ENCODE peak calls at places on chromosomes 2 and 18, in five cellular contexts. One of them, this sample, is unnamed.

GRCh38 chr2:145530653-145531052 is 1010.7 kb upstream of the ZEB2 start:
- DNase-seq in HCT116: no peak
- DNase-seq in HepG2: no peak
- DNase-seq in SK-N-SH: no peak
- DNase-seq in H1: no peak
- DNase-seq in this sample: no peak

GRCh38 chr2:114010001-114010400 is 120.1 kb downstream of the ACTR3 start:
- DNase-seq in HCT116: no peak
- DNase-seq in HepG2: no peak
- DNase-seq in SK-N-SH: no peak
- DNase-seq in H1: no peak
- DNase-seq in this sample: no peak

GRCh38 chr2:1707771-1708351 is 36.5 kb downstream of the PXDN start:
- DNase-seq in HCT116: no peak
- DNase-seq in HepG2: no peak
- DNase-seq in SK-N-SH: peak
- DNase-seq in H1: peak
- DNase-seq in this sample: no peak

GRCh38 chr2:618005-618404 is 59.2 kb downstream of the TMEM18 start:
- DNase-seq in HCT116: no peak
- DNase-seq in HepG2: no peak
- DNase-seq in SK-N-SH: no peak
- DNase-seq in H1: no peak
- DNase-seq in this sample: no peak

GRCh38 chr2:88170472-88170892 is 336 bp downstream of the THNSL2 start:
- DNase-seq in HCT116: no peak
- DNase-seq in HepG2: no peak
- DNase-seq in SK-N-SH: peak
- DNase-seq in H1: no peak
- DNase-seq in this sample: no peak

GRCh38 chr2:58939388-58939787 is 698.3 kb upstream of the FANCL start:
- DNase-seq in HCT116: no peak
- DNase-seq in HepG2: no peak
- DNase-seq in SK-N-SH: no peak
- DNase-seq in H1: no peak
- DNase-seq in this sample: no peak

GRCh38 chr2:179745615-179746263 is 115.7 kb downstream of the ZNF385B start:
- DNase-seq in HCT116: no peak
- DNase-seq in HepG2: no peak
- DNase-seq in SK-N-SH: no peak
- DNase-seq in H1: no peak
- DNase-seq in this sample: no peak

GRCh38 chr2:80407377-80407776 is 102.8 kb upstream of the LRRTM1 start:
- DNase-seq in HCT116: no peak
- DNase-seq in HepG2: no peak
- DNase-seq in SK-N-SH: no peak
- DNase-seq in H1: no peak
- DNase-seq in this sample: no peak

GRCh38 chr18:49844903-49845302 is 31.6 kb upstream of the ACAA2 start:
- DNase-seq in HCT116: no peak
- DNase-seq in HepG2: no peak
- DNase-seq in SK-N-SH: no peak
- DNase-seq in H1: no peak
- DNase-seq in this sample: no peak

GRCh38 chr2:8159966-8160603 is 521.8 kb upstream of the ID2 start:
- DNase-seq in HCT116: no peak
- DNase-seq in HepG2: peak
- DNase-seq in SK-N-SH: no peak
- DNase-seq in H1: no peak
- DNase-seq in this sample: peak

GRCh38 chr2:136136921-136137320 is 19.0 kb upstream of the CXCR4 start:
- DNase-seq in HCT116: peak
- DNase-seq in HepG2: no peak
- DNase-seq in SK-N-SH: no peak
- DNase-seq in H1: no peak
- DNase-seq in this sample: no peak

GRCh38 chr2:160909781-160910242 is 250.4 kb upstream of the TANK start:
- DNase-seq in HCT116: no peak
- DNase-seq in HepG2: no peak
- DNase-seq in SK-N-SH: no peak
- DNase-seq in H1: no peak
- DNase-seq in this sample: no peak

GRCh38 chr2:102657770-102658169 is 38.4 kb downstream of the SLC9A2 start:
- DNase-seq in HCT116: no peak
- DNase-seq in HepG2: no peak
- DNase-seq in SK-N-SH: no peak
- DNase-seq in H1: no peak
- DNase-seq in this sample: no peak

GRCh38 chr18:23365602-23366001 is 87.5 kb upstream of the RIOK3 start:
- DNase-seq in HCT116: no peak
- DNase-seq in HepG2: no peak
- DNase-seq in SK-N-SH: no peak
- DNase-seq in H1: no peak
- DNase-seq in this sample: no peak

DNA sequence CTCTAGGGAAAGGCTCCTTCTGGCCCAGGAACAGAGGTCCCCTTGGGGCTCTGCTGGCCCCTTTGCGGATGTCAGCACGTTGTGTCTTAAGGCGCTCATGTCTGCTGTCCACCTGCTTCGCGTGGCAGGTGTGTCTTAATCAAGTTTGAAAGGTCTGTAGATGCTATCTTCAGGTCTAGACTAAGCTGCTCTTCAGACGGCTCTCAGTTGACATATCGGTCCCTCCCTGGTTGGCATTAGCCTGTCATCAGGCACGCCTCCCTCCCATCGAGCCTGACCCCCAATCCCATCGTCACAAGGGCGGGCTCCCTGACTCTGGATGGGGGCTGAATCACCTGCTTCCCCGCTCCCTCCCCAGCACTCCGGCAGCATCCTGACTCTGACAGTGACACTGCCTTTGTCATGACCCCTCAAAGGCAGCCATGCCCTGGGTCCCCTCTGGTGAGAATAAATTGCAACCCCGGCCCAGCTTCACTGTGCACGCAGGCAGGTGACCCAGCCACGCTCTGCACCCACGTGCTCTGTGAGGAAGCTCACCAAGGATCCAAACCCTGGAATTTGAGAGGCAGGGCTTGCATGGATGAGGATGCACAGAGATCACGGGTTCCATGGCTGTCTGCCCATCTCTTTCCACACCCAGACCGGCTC is 110.3 kb upstream of the GPC1 start:
- DNase-seq in HCT116: no peak
- DNase-seq in HepG2: no peak
- DNase-seq in SK-N-SH: no peak
- DNase-seq in H1: no peak
- DNase-seq in this sample: no peak
- TF ChIP-seq JUND in HCT116: no peak
- TF ChIP-seq JUND in HepG2: no peak
- TF ChIP-seq JUND in SK-N-SH: no peak
- TF ChIP-seq JUND in H1: no peak
- TF ChIP-seq JUND in this sample: no peak

DNA sequence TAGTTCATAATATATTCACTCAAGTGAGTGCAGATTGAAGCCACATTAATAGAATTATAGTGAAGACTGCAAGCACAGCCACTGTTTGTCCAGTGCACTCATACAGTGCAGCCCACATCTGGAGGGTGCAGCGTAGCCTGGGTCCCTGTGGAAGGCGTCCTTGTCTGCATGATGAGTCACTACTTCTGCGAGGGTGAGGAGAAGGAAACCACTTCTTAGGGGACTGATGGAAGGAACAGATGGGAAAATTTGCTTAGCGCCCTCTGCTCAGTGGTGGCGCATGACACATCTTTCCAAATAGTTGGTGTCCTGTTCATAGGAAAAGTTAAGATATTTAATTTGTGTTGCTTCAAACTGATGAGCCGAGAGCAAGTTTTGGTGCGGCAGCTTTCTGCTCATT is 330.4 kb upstream of the SMIM21 start:
- DNase-seq in HCT116: no peak
- DNase-seq in HepG2: no peak
- DNase-seq in SK-N-SH: no peak
- DNase-seq in H1: no peak
- DNase-seq in this sample: no peak
- TF ChIP-seq JUND in HCT116: no peak
- TF ChIP-seq JUND in HepG2: no peak
- TF ChIP-seq JUND in SK-N-SH: no peak
- TF ChIP-seq JUND in H1: no peak
- TF ChIP-seq JUND in this sample: no peak

DNA sequence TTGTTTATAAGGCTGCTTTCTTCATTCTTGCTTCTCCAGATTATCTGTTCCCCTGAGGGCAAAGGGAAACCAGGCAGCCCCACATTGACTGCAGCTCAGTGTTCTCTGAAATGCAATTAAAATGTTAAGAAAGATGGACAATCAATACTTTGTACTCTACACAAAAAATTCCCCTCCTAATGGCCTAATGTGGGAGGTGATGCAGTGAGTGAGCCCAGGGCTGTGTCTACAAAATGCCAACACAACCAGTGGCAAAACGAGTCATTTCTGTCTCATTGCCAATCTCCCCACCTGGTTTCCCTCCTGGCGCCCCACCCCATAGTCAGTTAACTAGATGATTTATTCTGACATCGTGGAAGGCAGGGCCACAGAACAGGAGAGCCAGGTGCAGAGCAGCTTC is 541.7 kb upstream of the RAB6C start:
- DNase-seq in HCT116: no peak
- DNase-seq in HepG2: no peak
- DNase-seq in SK-N-SH: no peak
- DNase-seq in H1: no peak
- DNase-seq in this sample: no peak
- TF ChIP-seq JUND in HCT116: no peak
- TF ChIP-seq JUND in HepG2: no peak
- TF ChIP-seq JUND in SK-N-SH: no peak
- TF ChIP-seq JUND in H1: no peak
- TF ChIP-seq JUND in this sample: no peak

GRCh38 chr2:6968319-6969100 is 51.3 kb downstream of the RNF144A start:
- DNase-seq in HCT116: no peak
- DNase-seq in HepG2: peak
- DNase-seq in SK-N-SH: peak
- DNase-seq in H1: no peak
- DNase-seq in this sample: no peak
- TF ChIP-seq JUND in HCT116: no peak
- TF ChIP-seq JUND in HepG2: no peak
- TF ChIP-seq JUND in SK-N-SH: no peak
- TF ChIP-seq JUND in H1: no peak
- TF ChIP-seq JUND in this sample: no peak